ENCODE peak calls at places on chromosomes 1 and 21, in ten cellular contexts. V, D, S, B, M, Q, H, T, L and A are unnamed samples. For H3K36me3 and H3K4me1, the result is how much of the 10 kb centered on the place peaks cover.

GRCh38 chr1:201562257-201562656 is 23.3 kb downstream of the NAV1 start:
- DNase-seq in V (no peak), M (no peak), L (no peak), Q (no peak), T (no peak), D (no peak), H (no peak), S (no peak), B (no peak), A (no peak)

GRCh38 chr1:48030211-48030610 is 33.0 kb upstream of the TRABD2B start:
- DNase-seq in B (no peak), V (no peak), H (no peak), T (no peak), M (no peak), S (no peak), L (no peak), D (no peak), Q (no peak), A (no peak)

GRCh38 chr1:175839678-175840669 is 96.6 kb upstream of the TNR start:
- DNase-seq in T (no peak), S (no peak), H (no peak), B (peak), M (no peak), V (no peak), D (no peak), Q (no peak), L (no peak), A (no peak)

GRCh38 chr1:44648514-44649250 is 25.6 kb downstream of the TMEM53 start:
- DNase-seq in D (no peak), L (no peak), M (no peak), V (no peak), T (peak), H (no peak), B (no peak), Q (no peak), S (no peak), A (no peak)

GRCh38 chr1:208731976-208732821 is 488.0 kb upstream of the PLXNA2 start:
- DNase-seq in Q (no peak), L (no peak), S (no peak), V (no peak), M (no peak), D (no peak), T (no peak), H (no peak), B (no peak), A (no peak)

GRCh38 chr1:95223110-95223509 is 10.9 kb upstream of the RWDD3 start:
- DNase-seq in M (no peak), Q (no peak), B (no peak), L (no peak), D (no peak), H (no peak), V (no peak), T (no peak), S (no peak), A (no peak)

GRCh38 chr1:6127587-6128163 is 52.4 kb downstream of the CHD5 start:
- DNase-seq in M (peak), Q (no peak), V (peak), B (peak), T (peak), H (peak), D (peak), S (no peak), L (no peak), A (peak)

GRCh38 chr1:215777370-215777925 is 210.3 kb downstream of the KCTD3 start:
- DNase-seq in M (no peak), H (no peak), B (no peak), S (no peak), L (no peak), Q (no peak), D (no peak), V (no peak), T (no peak), A (no peak)

GRCh38 chr1:10924030-10924429 is 88.4 kb upstream of the TARDBP start:
- DNase-seq in T (no peak), M (no peak), H (no peak), Q (no peak), B (no peak), V (no peak), S (no peak), D (no peak), L (no peak), A (no peak)

GRCh38 chr1:116694524-116694923 is 27.0 kb upstream of the IGSF3 start:
- DNase-seq in V (no peak), H (no peak), T (no peak), B (no peak), L (no peak), D (no peak), S (no peak), M (no peak), Q (no peak), A (no peak)

GRCh38 chr1:154190550-154190949 is 1.4 kb downstream of the TPM3 start:
- DNase-seq in T (no peak), S (no peak), Q (peak), D (no peak), M (no peak), B (no peak), H (peak), L (no peak), V (no peak), A (no peak)

GRCh38 chr1:223175032-223175431 is 32.0 kb upstream of the TLR5 start:
- DNase-seq in T (no peak), D (no peak), Q (no peak), V (peak), M (no peak), B (no peak), S (no peak), H (no peak), L (no peak), A (peak)

GRCh38 chr1:245588250-245588649 is 433.5 kb downstream of the KIF26B start:
- DNase-seq in T (no peak), B (no peak), S (no peak), L (peak), D (no peak), M (no peak), V (no peak), H (no peak), Q (no peak), A (no peak)

GRCh38 chr1:11797525-11798216 is 8.1 kb downstream of the MTHFR start:
- DNase-seq in B (no peak), D (no peak), L (peak), H (no peak), T (no peak), M (no peak), S (no peak), Q (no peak), V (no peak), A (peak)

GRCh38 chr21:44370027-44370735 is 16.8 kb downstream of the TRPM2 start:
- DNase-seq in L (peak), H (peak), M (no peak), D (peak), S (no peak), B (no peak), T (peak), V (peak), Q (peak), A (peak)

GRCh38 chr1:100750002-100750885 is 30.7 kb downstream of the VCAM1 start:
- DNase-seq in M (no peak), Q (no peak), V (no peak), B (no peak), D (no peak), H (no peak), S (no peak), L (no peak), T (no peak), A (no peak)

GRCh38 chr1:31422505-31423319 is 9.7 kb downstream of the SERINC2 start:
- DNase-seq in L (peak), B (peak), H (peak), M (peak), D (peak), S (no peak), T (peak), V (peak), Q (peak), A (peak)

GRCh38 chr21:46626536-46627302 is 8.8 kb upstream of the PRMT2 start:
- DNase-seq in M (no peak), T (no peak), V (no peak), Q (no peak), L (no peak), S (no peak), B (no peak), H (no peak), D (no peak), A (no peak)

GRCh38 chr1:190084552-190084951 is 393.1 kb downstream of the BRINP3 start:
- DNase-seq in H (no peak), L (no peak), V (no peak), D (no peak), S (no peak), T (no peak), M (no peak), B (no peak), Q (no peak), A (peak)

GRCh38 chr1:244100691-244101453 is 49.8 kb downstream of the ZBTB18 start:
- DNase-seq in B (no peak), D (no peak), L (no peak), V (no peak), H (no peak), T (no peak), S (no peak), Q (no peak), M (no peak), A (no peak)

GRCh38 chr1:201555593-201555945 is 16.6 kb downstream of the NAV1 start:
- DNase-seq in D (no peak), T (no peak), H (no peak), S (no peak), B (no peak), L (no peak), M (no peak), V (no peak), Q (no peak), A (no peak)

GRCh38 chr1:21884456-21885235 is 52.5 kb downstream of the HSPG2 start:
- DNase-seq in T (no peak), D (no peak), H (no peak), S (no peak), V (no peak), B (no peak), Q (no peak), M (no peak), L (no peak), A (no peak)
- H3K36me3 ChIP-seq in T (half or more), D (under half), H (under half), S (half or more), V (under half), B (under half), Q (under half), M (under half), L (half or more), A (under half)

GRCh38 chr1:45752441-45753052 is 2.1 kb upstream of the IPP start:
- DNase-seq in L (no peak), B (no peak), Q (no peak), H (no peak), T (no peak), S (no peak), D (no peak), M (no peak), V (no peak), A (no peak)
- H3K4me1 ChIP-seq in L (under half), B (under half), Q (under half), H (under half), T (under half), S (under half), D (under half), M (under half), V (under half), A (under half)

GRCh38 chr21:16588433-16588860 is 858.7 kb downstream of the USP25 start:
- DNase-seq in S (no peak), B (peak), H (peak), T (peak), M (peak), D (peak), L (peak), Q (peak), V (peak), A (peak)

GRCh38 chr21:16589046-16589445 is 859.3 kb downstream of the USP25 start:
- DNase-seq in L (no peak), M (no peak), S (no peak), D (no peak), Q (no peak), T (no peak), V (no peak), B (no peak), H (no peak), A (no peak)

GRCh38 chr21:16589499-16589898 is 859.7 kb downstream of the USP25 start:
- DNase-seq in Q (no peak), T (no peak), V (no peak), D (no peak), L (no peak), H (no peak), B (no peak), S (no peak), M (no peak), A (no peak)

GRCh38 chr21:16590658-16591057 is 860.9 kb downstream of the USP25 start:
- DNase-seq in H (no peak), T (no peak), L (no peak), D (no peak), Q (no peak), M (no peak), B (no peak), V (no peak), S (no peak), A (no peak)

GRCh38 chr21:16590186-16590585 is 860.4 kb downstream of the USP25 start:
- DNase-seq in D (no peak), M (no peak), T (no peak), B (no peak), S (no peak), Q (no peak), V (no peak), L (no peak), H (no peak), A (no peak)
- TF ChIP-seq POLR2A in D (no peak), M (no peak), T (no peak), B (no peak), S (no peak), Q (no peak), V (no peak), L (no peak), H (no peak), A (no peak)

GRCh38 chr21:42670884-42671283 is 17.5 kb downstream of the PDE9A start:
- DNase-seq in T (no peak), H (no peak), B (no peak), V (no peak), S (no peak), Q (no peak), D (no peak), M (no peak), L (no peak), A (no peak)

GRCh38 chr21:42670058-42670830 is 16.8 kb downstream of the PDE9A start:
- DNase-seq in T (no peak), S (no peak), H (no peak), D (no peak), B (no peak), Q (no peak), L (no peak), M (no peak), V (no peak), A (no peak)

GRCh38 chr21:42672699-42673458 is 19.5 kb downstream of the PDE9A start:
- DNase-seq in V (no peak), T (no peak), Q (no peak), D (no peak), H (peak), M (no peak), L (no peak), S (no peak), B (no peak), A (no peak)

GRCh38 chr21:42673633-42674328 is 20.4 kb downstream of the PDE9A start:
- DNase-seq in B (no peak), S (no peak), T (no peak), L (no peak), V (no peak), M (no peak), Q (no peak), H (no peak), D (no peak), A (no peak)

GRCh38 chr21:42671778-42672593 is 18.6 kb downstream of the PDE9A start:
- DNase-seq in L (no peak), M (peak), B (no peak), D (no peak), V (no peak), H (no peak), Q (no peak), T (no peak), S (no peak), A (no peak)
- H3K36me3 ChIP-seq in L (under half), M (under half), B (under half), D (under half), V (under half), H (under half), Q (under half), T (under half), S (under half), A (under half)

DNA sequence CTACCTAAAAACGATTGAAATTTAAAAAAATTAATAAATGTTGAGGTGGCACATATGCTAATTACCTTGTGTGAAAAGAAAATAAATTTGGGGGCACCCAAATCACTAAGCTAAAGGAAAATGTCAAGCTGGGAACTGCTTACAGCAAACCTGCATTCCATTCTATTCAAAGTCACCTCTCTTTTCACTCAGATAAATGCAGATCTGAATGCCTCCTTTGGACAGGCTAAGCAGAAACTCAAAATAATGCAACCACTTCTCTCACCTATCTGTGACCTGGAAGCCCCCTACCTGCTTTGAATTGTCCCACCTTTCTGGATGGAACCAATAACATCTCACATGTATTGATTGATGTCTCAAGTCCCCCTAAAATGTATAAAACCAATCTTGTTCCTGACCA is 628.7 kb downstream of the AMY1C start:
- DNase-seq in L (no peak), M (no peak), V (no peak), D (no peak), H (no peak), T (no peak), S (no peak), B (no peak), Q (no peak), A (no peak)
- H3K4me1 ChIP-seq in L (under half), M (under half), V (under half), D (under half), H (under half), T (under half), S (under half), B (under half), Q (under half), A (under half)

GRCh38 chr21:14677639-14678179 is 131.6 kb upstream of the SAMSN1 start:
- DNase-seq in H (no peak), L (no peak), S (no peak), V (no peak), Q (no peak), M (no peak), T (no peak), B (no peak), D (no peak), A (no peak)
- TF ChIP-seq POLR2A in H (no peak), L (no peak), S (no peak), V (no peak), Q (no peak), M (no peak), T (no peak), B (no peak), D (no peak), A (no peak)

DNA sequence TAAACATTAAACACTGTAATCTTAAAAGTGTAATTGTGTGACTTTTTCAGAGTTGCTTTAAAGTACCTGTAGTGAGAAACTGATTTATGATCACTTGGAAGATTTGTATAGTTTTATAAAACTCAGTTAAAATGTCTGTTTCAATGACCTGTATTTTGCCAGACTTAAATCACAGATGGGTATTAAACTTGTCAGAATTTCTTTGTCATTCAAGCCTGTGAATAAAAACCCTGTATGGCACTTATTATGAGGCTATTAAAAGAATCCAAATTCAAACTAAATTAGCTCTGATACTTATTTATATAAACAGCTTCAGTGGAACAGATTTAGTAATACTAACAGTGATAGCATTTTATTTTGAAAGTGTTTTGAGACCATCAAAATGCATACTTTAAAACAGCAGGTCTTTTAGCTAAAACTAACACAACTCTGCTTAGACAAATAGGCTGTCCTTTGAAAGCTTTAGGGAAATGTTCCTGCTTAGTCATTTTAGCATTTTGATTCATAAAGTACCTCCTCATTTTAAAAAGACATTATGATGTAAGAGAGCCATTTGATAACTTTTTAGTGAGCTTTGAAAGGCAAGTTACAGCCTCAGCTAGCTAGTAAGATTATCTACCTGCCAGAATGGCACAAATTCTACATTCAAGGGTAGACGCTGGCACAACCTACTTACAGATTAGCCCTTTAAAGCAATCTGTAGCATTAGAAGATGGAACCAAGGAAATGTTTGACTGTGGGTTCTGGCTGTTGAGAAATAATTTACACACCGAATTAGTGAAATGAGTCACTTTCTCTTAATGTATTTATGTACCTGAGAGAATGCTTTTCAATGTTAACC is 9.4 kb downstream of the SOD1 start:
- DNase-seq in D (no peak), V (no peak), L (no peak), B (no peak), H (no peak), M (no peak), S (no peak), Q (no peak), T (no peak), A (no peak)
- H3K36me3 ChIP-seq in D (under half), V (under half), L (under half), B (under half), H (under half), M (under half), S (half or more), Q (under half), T (half or more), A (under half)